ENCODE peak calls at places on chromosome 5, in seven cellular contexts. W is right lobe of liver; J is body of pancreas; S is Peyer's patch; O is CD4-positive, alpha-beta T cell; I is adrenal gland; N is CD8-positive, alpha-beta T cell. Q is an unnamed sample.

GRCh38 chr5:29994519-29994918 is 1199.0 kb upstream of the CDH6 start:
- DNase-seq in J (no peak), S (no peak), W (no peak), O (no peak), I (no peak), N (no peak), Q (no peak)

GRCh38 chr5:125659316-125660071 is 763.7 kb upstream of the GRAMD2B start:
- DNase-seq in W (no peak), S (no peak), O (no peak), J (no peak), I (peak), N (no peak), Q (no peak)

GRCh38 chr5:148998174-148998797 is 64.6 kb downstream of the SH3TC2 start:
- DNase-seq in W (no peak), J (peak), I (peak), S (no peak), O (no peak), N (no peak), Q (no peak)

GRCh38 chr5:176894298-176894697 is 4.8 kb downstream of the HK3 start:
- DNase-seq in O (no peak), I (no peak), S (no peak), N (no peak), W (no peak), J (no peak), Q (no peak)

GRCh38 chr5:157280927-157281326 is 15.0 kb downstream of the CYFIP2 start:
- DNase-seq in I (no peak), S (no peak), W (no peak), N (no peak), O (no peak), J (no peak), Q (no peak)

GRCh38 chr5:127351418-127351817 is 60.8 kb downstream of the MEGF10 start:
- DNase-seq in I (no peak), S (no peak), N (no peak), J (no peak), W (no peak), O (no peak), Q (no peak)

GRCh38 chr5:89556215-89557009 is 673.4 kb upstream of the MEF2C start:
- DNase-seq in I (peak), S (no peak), N (no peak), O (no peak), J (no peak), W (no peak), Q (no peak)

GRCh38 chr5:52504584-52505240 is 283.0 kb upstream of the ITGA1 start:
- DNase-seq in I (no peak), N (no peak), W (no peak), J (no peak), S (no peak), O (no peak), Q (no peak)

GRCh38 chr5:2753452-2754409 is 2.3 kb upstream of the IRX2 start:
- DNase-seq in W (no peak), J (no peak), I (no peak), O (no peak), S (no peak), N (no peak), Q (no peak)

GRCh38 chr5:34012791-34013190 is 4.9 kb upstream of the AMACR start:
- DNase-seq in J (no peak), N (no peak), S (no peak), O (no peak), I (peak), W (peak), Q (no peak)

GRCh38 chr5:43073597-43074546 is 33.8 kb upstream of the ANXA2R start:
- DNase-seq in O (peak), N (peak), I (peak), J (no peak), W (no peak), S (no peak), Q (no peak)

GRCh38 chr5:154851351-154851750 is 948 bp upstream of the FAXDC2 start:
- DNase-seq in N (no peak), S (no peak), O (no peak), J (no peak), I (no peak), W (no peak), Q (peak)

GRCh38 chr5:93247126-93247525 is 333.9 kb downstream of the NR2F1-AS1 start:
- DNase-seq in S (no peak), N (no peak), I (no peak), O (no peak), W (no peak), J (no peak), Q (no peak)

GRCh38 chr5:146040559-146040958 is 64.8 kb downstream of the PLAC8L1 start:
- DNase-seq in J (no peak), S (peak), W (no peak), I (no peak), N (no peak), O (no peak), Q (no peak)

GRCh38 chr5:64958757-64959391 is 190.1 kb downstream of the CWC27 start:
- DNase-seq in W (no peak), N (no peak), J (no peak), I (no peak), O (no peak), S (no peak), Q (no peak)

GRCh38 chr5:173321886-173322285 is 6.3 kb downstream of the STC2 start:
- DNase-seq in O (no peak), N (no peak), S (no peak), I (no peak), W (no peak), J (no peak), Q (no peak)

GRCh38 chr5:137923856-137924255 is 34.6 kb downstream of the PKD2L2 start:
- DNase-seq in S (no peak), W (no peak), J (no peak), I (no peak), N (no peak), O (no peak), Q (no peak)

GRCh38 chr5:79200573-79201183 is 35.3 kb upstream of the JMY start:
- DNase-seq in I (no peak), N (peak), S (no peak), O (no peak), W (no peak), J (no peak), Q (no peak)

GRCh38 chr5:963673-964531 is 44.7 kb upstream of the NKD2 start:
- DNase-seq in S (peak), I (peak), W (no peak), O (peak), J (no peak), N (peak), Q (peak)

GRCh38 chr5:135269828-135270545 is 129.0 kb downstream of the MACROH2A1 start:
- DNase-seq in I (no peak), S (no peak), J (no peak), W (no peak), N (no peak), O (no peak), Q (no peak)

GRCh38 chr5:124706041-124706440 is 40.4 kb downstream of the ZNF608 start:
- DNase-seq in S (no peak), O (no peak), W (no peak), N (no peak), J (no peak), I (no peak), Q (no peak)

GRCh38 chr5:79077680-79078365 is 8.3 kb downstream of the BHMT2 start:
- DNase-seq in W (no peak), O (no peak), N (no peak), I (no peak), J (no peak), S (no peak), Q (no peak)

GRCh38 chr5:37153661-37154060 is 95.5 kb downstream of the CPLANE1 start:
- DNase-seq in W (no peak), O (no peak), S (no peak), I (no peak), N (no peak), J (no peak), Q (no peak)

DNA sequence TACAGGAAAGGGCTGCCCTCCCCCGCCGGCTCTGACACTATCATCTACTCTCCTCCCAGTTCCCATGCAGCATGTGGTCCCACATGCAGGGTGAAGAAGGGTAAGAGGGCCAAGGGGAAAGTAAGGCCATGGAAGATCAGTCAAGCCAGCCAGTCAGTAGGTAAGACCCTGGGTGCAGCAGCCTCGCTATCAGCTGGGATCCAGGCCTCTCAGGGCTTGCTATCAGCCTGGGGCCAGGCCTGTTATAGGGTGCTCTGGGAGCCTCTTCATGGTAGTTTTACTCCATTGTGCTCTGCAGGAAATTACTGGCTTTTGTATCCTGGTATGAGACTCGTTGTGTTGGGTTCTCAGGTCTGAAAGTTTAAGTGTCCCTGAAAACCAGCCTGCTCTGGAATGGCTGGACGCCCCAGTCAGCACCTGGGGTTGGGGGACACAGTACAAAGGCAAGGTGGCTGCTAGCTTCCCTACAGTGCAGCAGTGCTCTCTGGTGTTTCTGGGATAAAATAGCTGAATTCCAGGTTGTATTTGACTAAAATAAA is 21.4 kb downstream of the SLC22A4 start:
- DNase-seq in I (no peak), S (no peak), O (no peak), J (no peak), N (no peak), W (no peak), Q (no peak)
- TF ChIP-seq CTCF in I (no peak), S (no peak), O (no peak), J (no peak), N (no peak), W (no peak), Q (no peak)

GRCh38 chr5:72063219-72063819 is 44.0 kb upstream of the MAP1B start:
- DNase-seq in S (no peak), J (no peak), W (no peak), O (no peak), I (no peak), N (no peak), Q (no peak)

GRCh38 chr5:72064801-72065570 is 42.3 kb upstream of the MAP1B start:
- DNase-seq in I (no peak), O (no peak), W (no peak), N (no peak), J (no peak), S (no peak), Q (no peak)

GRCh38 chr5:72067682-72068470 is 39.4 kb upstream of the MAP1B start:
- DNase-seq in I (no peak), O (no peak), W (no peak), N (no peak), J (no peak), S (no peak), Q (no peak)

GRCh38 chr5:72066658-72067057 is 40.6 kb upstream of the MAP1B start:
- DNase-seq in I (peak), W (no peak), O (no peak), N (no peak), J (no peak), S (no peak), Q (no peak)

GRCh38 chr5:72065751-72066255 is 41.5 kb upstream of the MAP1B start:
- DNase-seq in W (no peak), I (no peak), J (no peak), N (no peak), S (no peak), O (no peak), Q (no peak)
- H3K27ac ChIP-seq in W (no peak), I (no peak), J (no peak), N (no peak), S (no peak), O (no peak), Q (no peak)

DNA sequence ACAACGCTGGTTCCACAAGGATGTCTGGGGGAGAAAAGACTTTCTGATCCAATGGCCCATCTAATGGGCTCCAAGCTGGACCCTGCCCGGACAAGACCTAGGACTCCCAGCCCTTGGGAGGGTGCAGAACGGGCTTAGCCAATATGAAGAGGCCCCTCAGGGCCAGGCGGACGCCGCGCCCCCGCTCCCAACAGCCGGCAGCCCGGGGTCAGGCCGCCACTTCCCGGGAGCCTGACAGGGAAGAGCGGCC is 493 bp downstream of the P4HA2 start:
- DNase-seq in I (no peak), N (no peak), O (no peak), J (no peak), S (no peak), W (no peak), Q (peak)
- TF ChIP-seq CTCF in I (no peak), N (no peak), O (no peak), J (no peak), S (peak), W (peak), Q (no peak)

GRCh38 chr5:142878111-142878510 is 107.9 kb downstream of the ARHGAP26 start:
- DNase-seq in J (no peak), I (no peak), N (no peak), S (no peak), W (no peak), O (no peak), Q (no peak)
- H3K27ac ChIP-seq in J (no peak), I (no peak), N (no peak), S (no peak), W (no peak), O (no peak), Q (no peak)

GRCh38 chr5:130488252-130488651 is 584.0 kb downstream of the CHSY3 start:
- DNase-seq in W (no peak), O (no peak), S (no peak), J (no peak), N (no peak), I (no peak), Q (no peak)
- TF ChIP-seq CTCF in W (no peak), O (no peak), S (no peak), J (no peak), N (no peak), I (no peak), Q (no peak)

DNA sequence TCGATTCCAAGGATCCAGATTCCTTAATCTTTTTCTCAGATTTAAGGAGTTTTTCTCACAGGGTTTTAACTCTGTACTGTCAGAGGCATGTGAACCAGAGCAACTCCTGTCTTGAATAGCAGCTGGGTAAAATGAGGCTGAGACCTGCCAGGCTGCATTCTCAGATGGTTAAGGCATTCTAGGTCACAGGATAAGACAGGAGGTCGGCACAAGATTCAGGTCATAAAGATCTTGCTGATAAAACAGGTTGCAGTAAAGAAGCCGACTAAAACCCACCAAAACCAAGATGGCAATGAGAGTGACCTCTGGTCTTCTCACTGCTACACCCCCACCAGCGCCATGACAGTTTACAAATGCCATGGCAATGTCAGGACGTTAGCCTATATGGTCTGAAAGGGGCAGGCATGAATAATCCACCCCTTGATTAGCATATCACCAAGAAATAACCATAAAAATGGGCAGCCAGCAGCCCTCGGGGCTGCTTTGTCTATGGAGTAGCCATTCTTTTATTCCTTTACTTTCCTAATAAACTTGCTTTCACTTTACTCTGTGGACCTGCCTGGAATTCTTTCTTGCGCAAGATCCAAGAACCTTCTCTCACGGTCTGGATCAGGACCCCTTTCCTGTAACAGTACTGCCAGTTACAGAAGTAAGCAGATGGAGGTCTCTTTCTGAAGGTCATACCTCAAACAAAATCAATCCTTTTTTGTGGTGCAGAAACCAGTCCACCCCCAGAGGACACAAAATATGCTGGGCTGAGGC is 87.1 kb downstream of the SLC38A9 start:
- DNase-seq in N (no peak), J (no peak), I (no peak), S (no peak), O (no peak), W (no peak), Q (no peak)
- H3K27ac ChIP-seq in N (no peak), J (no peak), I (peak), S (no peak), O (no peak), W (peak), Q (no peak)

GRCh38 chr5:118042076-118042475 is 946.3 kb downstream of the DTWD2 start:
- DNase-seq in I (no peak), O (no peak), S (no peak), W (no peak), J (no peak), N (no peak), Q (no peak)
- TF ChIP-seq CTCF in I (no peak), O (no peak), S (no peak), W (no peak), J (no peak), N (no peak), Q (no peak)